ENCODE peak calls at places on chromosomes 7 and 10, in five cellular contexts. One of them, this sample, is unnamed.
A peak's percentile ranks its signal among the peaks of the same experiment; 100 is the strongest.

GRCh38 chr7:157397751-157398691 is 61.2 kb downstream of the DNAJB6 start:
- DNase-seq in substantia nigra: no peak
- DNase-seq in PC-3: peak; percentile 65
- DNase-seq in adrenal gland: no peak
- DNase-seq in fibroblast of mammary gland: peak; percentile 60
- DNase-seq in this sample: peak; percentile 68

GRCh38 chr7:96977445-96977844 is 27.9 kb upstream of the DLX6 start:
- DNase-seq in PC-3: no peak
- DNase-seq in fibroblast of mammary gland: no peak
- DNase-seq in adrenal gland: no peak
- DNase-seq in substantia nigra: no peak
- DNase-seq in this sample: no peak

GRCh38 chr10:119658274-119658673 is 7.1 kb downstream of the BAG3 start:
- DNase-seq in substantia nigra: no peak
- DNase-seq in PC-3: peak; percentile 91
- DNase-seq in fibroblast of mammary gland: peak; percentile 96
- DNase-seq in adrenal gland: peak; percentile 92
- DNase-seq in this sample: peak; percentile 98

GRCh38 chr7:155797262-155798250 is 14.7 kb downstream of the SHH start:
- DNase-seq in PC-3: no peak
- DNase-seq in substantia nigra: no peak
- DNase-seq in fibroblast of mammary gland: no peak
- DNase-seq in adrenal gland: no peak
- DNase-seq in this sample: no peak

GRCh38 chr7:15889501-15889900 is 203.0 kb upstream of the MEOX2 start:
- DNase-seq in substantia nigra: no peak
- DNase-seq in adrenal gland: peak; percentile 28
- DNase-seq in PC-3: peak; percentile 31
- DNase-seq in fibroblast of mammary gland: peak; percentile 47
- DNase-seq in this sample: peak; percentile 45

GRCh38 chr7:26131056-26131589 is 20.9 kb upstream of the NFE2L3 start:
- DNase-seq in fibroblast of mammary gland: no peak
- DNase-seq in adrenal gland: no peak
- DNase-seq in substantia nigra: no peak
- DNase-seq in PC-3: no peak
- DNase-seq in this sample: no peak

GRCh38 chr10:58888957-58889356 is 287.5 kb upstream of the PHYHIPL start:
- DNase-seq in adrenal gland: no peak
- DNase-seq in PC-3: no peak
- DNase-seq in fibroblast of mammary gland: no peak
- DNase-seq in substantia nigra: no peak
- DNase-seq in this sample: no peak

GRCh38 chr10:24430591-24430990 is 221.7 kb downstream of the KIAA1217 start:
- DNase-seq in PC-3: no peak
- DNase-seq in substantia nigra: no peak
- DNase-seq in adrenal gland: no peak
- DNase-seq in fibroblast of mammary gland: no peak
- DNase-seq in this sample: peak; percentile 40

GRCh38 chr10:15453921-15454320 is 82.8 kb upstream of the FAM171A1 start:
- DNase-seq in fibroblast of mammary gland: no peak
- DNase-seq in adrenal gland: no peak
- DNase-seq in PC-3: no peak
- DNase-seq in substantia nigra: no peak
- DNase-seq in this sample: no peak

GRCh38 chr10:98556061-98556460 is 109.3 kb upstream of the HPS1 start:
- DNase-seq in PC-3: no peak
- DNase-seq in adrenal gland: no peak
- DNase-seq in fibroblast of mammary gland: no peak
- DNase-seq in substantia nigra: no peak
- DNase-seq in this sample: peak; percentile 40

GRCh38 chr7:151590801-151591771 is 71.4 kb upstream of the RHEB start:
- DNase-seq in fibroblast of mammary gland: no peak
- DNase-seq in adrenal gland: no peak
- DNase-seq in substantia nigra: no peak
- DNase-seq in PC-3: no peak
- DNase-seq in this sample: no peak

GRCh38 chr7:55413442-55413841 is 48.3 kb downstream of the LANCL2 start:
- DNase-seq in substantia nigra: no peak
- DNase-seq in adrenal gland: no peak
- DNase-seq in fibroblast of mammary gland: no peak
- DNase-seq in PC-3: no peak
- DNase-seq in this sample: no peak

GRCh38 chr10:33376476-33376875 is 42.0 kb upstream of the NRP1 start:
- DNase-seq in substantia nigra: no peak
- DNase-seq in fibroblast of mammary gland: no peak
- DNase-seq in adrenal gland: no peak
- DNase-seq in PC-3: no peak
- DNase-seq in this sample: no peak

GRCh38 chr7:18459439-18459838 is 36.1 kb upstream of the HDAC9 start:
- DNase-seq in PC-3: no peak
- DNase-seq in fibroblast of mammary gland: no peak
- DNase-seq in adrenal gland: no peak
- DNase-seq in substantia nigra: no peak
- DNase-seq in this sample: no peak

GRCh38 chr7:947391-948210 is 6.9 kb downstream of the ADAP1 start:
- DNase-seq in PC-3: no peak
- DNase-seq in substantia nigra: no peak
- DNase-seq in adrenal gland: no peak
- DNase-seq in fibroblast of mammary gland: no peak
- DNase-seq in this sample: no peak

GRCh38 chr7:18575989-18576572 is 80.5 kb downstream of the HDAC9 start:
- DNase-seq in adrenal gland: no peak
- DNase-seq in substantia nigra: no peak
- DNase-seq in PC-3: no peak
- DNase-seq in fibroblast of mammary gland: no peak
- DNase-seq in this sample: no peak

GRCh38 chr7:130008941-130009847 is 42.0 kb downstream of the ZC3HC1 start:
- DNase-seq in adrenal gland: peak; percentile 62
- DNase-seq in PC-3: peak; percentile 97
- DNase-seq in substantia nigra: no peak
- DNase-seq in fibroblast of mammary gland: peak; percentile 74
- DNase-seq in this sample: peak; percentile 78

GRCh38 chr10:73730153-73730906 is 13.8 kb upstream of the SEC24C start:
- DNase-seq in PC-3: peak; percentile 100
- DNase-seq in substantia nigra: peak; percentile 78
- DNase-seq in adrenal gland: peak; percentile 89
- DNase-seq in fibroblast of mammary gland: peak; percentile 89
- DNase-seq in this sample: peak; percentile 95

GRCh38 chr7:32142649-32143048 is 72.4 kb upstream of the PDE1C start:
- DNase-seq in substantia nigra: no peak
- DNase-seq in PC-3: peak; percentile 86
- DNase-seq in fibroblast of mammary gland: peak; percentile 29
- DNase-seq in adrenal gland: no peak
- DNase-seq in this sample: peak; percentile 75

GRCh38 chr7:7416031-7416968 is 119.4 kb downstream of the COL28A1 start:
- DNase-seq in adrenal gland: no peak
- DNase-seq in substantia nigra: no peak
- DNase-seq in PC-3: peak; percentile 33
- DNase-seq in fibroblast of mammary gland: no peak
- DNase-seq in this sample: no peak

GRCh38 chr10:101538481-101538880 is 49.6 kb downstream of the POLL start:
- DNase-seq in PC-3: no peak
- DNase-seq in fibroblast of mammary gland: no peak
- DNase-seq in adrenal gland: no peak
- DNase-seq in substantia nigra: no peak
- DNase-seq in this sample: no peak

GRCh38 chr10:102540023-102540422 is 36.3 kb downstream of the SUFU start:
- DNase-seq in adrenal gland: no peak
- DNase-seq in PC-3: peak; percentile 11
- DNase-seq in fibroblast of mammary gland: peak; percentile 43
- DNase-seq in substantia nigra: no peak
- DNase-seq in this sample: peak; percentile 52

GRCh38 chr10:101566333-101567164 is 21.5 kb downstream of the POLL start:
- DNase-seq in adrenal gland: no peak
- DNase-seq in substantia nigra: no peak
- DNase-seq in PC-3: peak; percentile 15
- DNase-seq in fibroblast of mammary gland: no peak
- DNase-seq in this sample: peak; percentile 21

GRCh38 chr7:33725111-33725510 is 180.2 kb upstream of the BMPER start:
- DNase-seq in PC-3: no peak
- DNase-seq in adrenal gland: no peak
- DNase-seq in fibroblast of mammary gland: no peak
- DNase-seq in substantia nigra: no peak
- DNase-seq in this sample: no peak